ENCODE peak calls at places on chromosomes 1 and 21, in four cellular contexts. G is activated T-cell treated with anti-CD3 and anti-CD28 coated beads, Interleukin-2, amount 50 U/mL, for 72 hours; O is NCI-H1105 treated with DMSO at 0.1 percent for 48 hours; S is stimulated activated naive CD4-positive, alpha-beta T cell. F is an unnamed sample.

GRCh38 chr1:42340898-42341297 is 5.9 kb upstream of the FOXJ3 start:
- DNase-seq in G (no peak), O (peak; percentile 91), S (no peak), F (no peak)

GRCh38 chr1:208177656-208178055 is 66.5 kb downstream of the PLXNA2 start:
- DNase-seq in G (no peak), O (peak; percentile 71), S (no peak), F (peak; percentile 21)

GRCh38 chr1:230002164-230002803 is 64.8 kb upstream of the GALNT2 start:
- DNase-seq in G (no peak), O (no peak), S (no peak), F (no peak)

GRCh38 chr1:87439821-87440220 is 111.1 kb downstream of the LMO4 start:
- DNase-seq in G (no peak), O (no peak), S (no peak), F (no peak)

GRCh38 chr1:46401964-46402626 is 8.0 kb downstream of the FAAH start:
- DNase-seq in G (no peak), O (peak; percentile 87), S (no peak), F (no peak)

GRCh38 chr1:157095091-157095490 is 4.5 kb downstream of the ETV3L start:
- DNase-seq in G (no peak), O (no peak), S (no peak), F (no peak)

GRCh38 chr1:55055084-55055882 is 15.9 kb downstream of the PCSK9 start:
- DNase-seq in G (no peak), O (no peak), S (no peak), F (no peak)

GRCh38 chr1:90107971-90108370 is 113.1 kb downstream of the ZNF326 start:
- DNase-seq in G (no peak), O (no peak), S (no peak), F (no peak)

GRCh38 chr1:204113900-204114299 is 37.9 kb downstream of the ETNK2 start:
- DNase-seq in G (no peak), O (no peak), S (no peak), F (no peak)

GRCh38 chr21:25639922-25640670 is 1.0 kb downstream of the JAM2 start:
- DNase-seq in G (peak; percentile 18), O (peak; percentile 30), S (no peak), F (peak; percentile 30)

GRCh38 chr1:88549536-88549935 is 134.5 kb upstream of the PKN2 start:
- DNase-seq in G (no peak), O (peak; percentile 6), S (no peak), F (no peak)

GRCh38 chr1:19427087-19427781 is 58.1 kb downstream of the CAPZB start:
- DNase-seq in G (no peak), O (no peak), S (no peak), F (no peak)

GRCh38 chr1:81424056-81424455 is 376.7 kb upstream of the ADGRL2 start:
- DNase-seq in G (no peak), O (no peak), S (no peak), F (no peak)

GRCh38 chr1:198167436-198167934 is 10.7 kb downstream of the NEK7 start:
- DNase-seq in G (no peak), O (no peak), S (no peak), F (peak; percentile 33)

GRCh38 chr1:46364612-46365011 is 24.0 kb downstream of the NSUN4 start:
- DNase-seq in G (no peak), O (no peak), S (no peak), F (no peak)

GRCh38 chr21:28454978-28455600 is 537.6 kb downstream of the LTN1 start:
- DNase-seq in G (no peak), O (no peak), S (no peak), F (no peak)

GRCh38 chr1:222310830-222311229 is 237.1 kb downstream of the HHIPL2 start:
- DNase-seq in G (no peak), O (no peak), S (no peak), F (no peak)

GRCh38 chr1:228363686-228364067 is 43.0 kb downstream of the TRIM11 start:
- DNase-seq in G (no peak), O (no peak), S (no peak), F (no peak)

GRCh38 chr1:89616844-89617627 is 15.9 kb upstream of the LRRC8C start:
- DNase-seq in G (no peak), O (no peak), S (no peak), F (no peak)

GRCh38 chr21:29712818-29713217 is 227.0 kb downstream of the GRIK1 start:
- DNase-seq in G (no peak), O (no peak), S (no peak), F (no peak)

GRCh38 chr1:7455796-7456568 is 315.1 kb upstream of the VAMP3 start:
- DNase-seq in G (no peak), O (no peak), S (no peak), F (no peak)

GRCh38 chr1:246117066-246117791 is 389.9 kb downstream of the SMYD3 start:
- DNase-seq in G (peak; percentile 37), O (peak; percentile 15), S (peak; percentile 19), F (peak; percentile 57)

GRCh38 chr1:117093870-117094621 is 27.5 kb downstream of the TRIM45 start:
- DNase-seq in G (peak; percentile 52), O (no peak), S (no peak), F (peak; percentile 33)

GRCh38 chr1:197065549-197065948 is 1.5 kb downstream of the F13B start:
- DNase-seq in G (no peak), O (no peak), S (no peak), F (no peak)

GRCh38 chr1:7333576-7333975 is 437.5 kb upstream of the VAMP3 start:
- DNase-seq in G (no peak), O (no peak), S (no peak), F (no peak)

GRCh38 chr1:25118554-25118953 is 113.7 kb downstream of the SYF2 start:
- DNase-seq in G (peak; percentile 50), O (no peak), S (no peak), F (no peak)

GRCh38 chr1:39110325-39110851 is 84.2 kb downstream of the NDUFS5 start:
- DNase-seq in G (no peak), O (no peak), S (no peak), F (no peak)

GRCh38 chr1:156941675-156942074 is 21.2 kb downstream of the LRRC71 start:
- DNase-seq in G (no peak), O (no peak), S (no peak), F (no peak)

GRCh38 chr1:111656093-111657017 is 36.8 kb downstream of the RAP1A start:
- DNase-seq in G (peak; percentile 12), O (peak; percentile 6), S (no peak), F (peak; percentile 15)

GRCh38 chr1:88311907-88312306 is 372.2 kb upstream of the PKN2 start:
- DNase-seq in G (no peak), O (no peak), S (no peak), F (no peak)

GRCh38 chr1:111192643-111193519 is 7.6 kb downstream of the DENND2D start:
- DNase-seq in G (no peak), O (no peak), S (no peak), F (no peak)

GRCh38 chr1:46423574-46424240 is 29.6 kb downstream of the FAAH start:
- DNase-seq in G (no peak), O (no peak), S (no peak), F (no peak)

GRCh38 chr1:172460901-172461315 is 17.0 kb upstream of the PIGC start:
- DNase-seq in G (no peak), O (no peak), S (no peak), F (no peak)

GRCh38 chr1:29394521-29394921 is 158.2 kb downstream of the PTPRU start:
- DNase-seq in G (no peak), O (no peak), S (no peak), F (no peak)

GRCh38 chr1:226355679-226356583 is 47.0 kb upstream of the LIN9 start:
- DNase-seq in G (no peak), O (no peak), S (no peak), F (no peak)

GRCh38 chr1:5731110-5731423 is 261.2 kb downstream of the NPHP4 start:
- DNase-seq in G (no peak), O (no peak), S (no peak), F (no peak)

GRCh38 chr1:77288275-77288674 is 6.5 kb downstream of the AK5 start:
- DNase-seq in G (no peak), O (no peak), S (no peak), F (no peak)

GRCh38 chr21:44345495-44345894 is 6.3 kb upstream of the CFAP410 start:
- DNase-seq in G (no peak), O (no peak), S (no peak), F (no peak)

GRCh38 chr1:155649689-155650088 is 38.9 kb downstream of the YY1AP1 start:
- DNase-seq in G (no peak), O (no peak), S (no peak), F (no peak)

F was measured in GM20000.